ENCODE peak calls at places on chromosomes 11 and 22, in ten cellular contexts. C is ascending aorta; G is naive thymus-derived CD4-positive, alpha-beta T cell; V is keratinocyte; W is cardiac muscle cell; S is stomach; A is aorta; X is effector memory CD4-positive, alpha-beta T cell; J is ovary; P is fibroblast of lung. R is an unnamed sample.

GRCh38 chr22:45818130-45819085 is 146.8 kb downstream of the ATXN10 start:
- DNase-seq in C (no peak), G (no peak), V (no peak), W (peak; percentile 59), S (no peak), A (no peak), X (no peak), J (no peak), P (peak; percentile 36), R (no peak)

GRCh38 chr22:36493690-36494110 is 12.3 kb upstream of the TXN2 start:
- DNase-seq in C (no peak), G (no peak), V (no peak), W (no peak), S (no peak), A (no peak), X (no peak), J (no peak), P (no peak), R (no peak)

GRCh38 chr11:1290052-1291040 is 19.1 kb downstream of the TOLLIP start:
- DNase-seq in C (peak; percentile 51), G (no peak), V (no peak), W (no peak), S (no peak), A (peak; percentile 61), X (no peak), J (peak; percentile 28), P (no peak), R (no peak)

GRCh38 chr11:123757976-123758375 is 3.7 kb upstream of the OR6X1 start:
- DNase-seq in C (no peak), G (no peak), V (no peak), W (no peak), S (no peak), A (no peak), X (no peak), J (no peak), P (no peak), R (no peak)

GRCh38 chr11:59040607-59041006 is 45.5 kb upstream of the GLYATL1B start:
- DNase-seq in C (no peak), G (no peak), V (no peak), W (no peak), S (no peak), A (no peak), X (no peak), J (no peak), P (no peak), R (no peak)

GRCh38 chr11:111977141-111978027 is 40.2 kb downstream of the DIXDC1 start:
- DNase-seq in C (peak; percentile 89), G (no peak), V (no peak), W (peak; percentile 61), S (peak; percentile 68), A (peak; percentile 94), X (no peak), J (peak; percentile 78), P (peak; percentile 57), R (peak; percentile 15)

GRCh38 chr22:43110927-43111623 is 525 bp downstream of the BIK start:
- DNase-seq in C (no peak), G (peak; percentile 61), V (no peak), W (peak; percentile 34), S (peak; percentile 76), A (no peak), X (peak; percentile 30), J (peak; percentile 50), P (no peak), R (peak; percentile 51)

GRCh38 chr11:2265396-2265795 is 5.0 kb downstream of the ASCL2 start:
- DNase-seq in C (peak; percentile 64), G (no peak), V (no peak), W (no peak), S (peak; percentile 27), A (no peak), X (no peak), J (peak; percentile 14), P (no peak), R (peak; percentile 1)

GRCh38 chr11:126186708-126187481 is 24.6 kb downstream of the RPUSD4 start:
- DNase-seq in C (no peak), G (peak; percentile 2), V (no peak), W (no peak), S (no peak), A (peak; percentile 51), X (no peak), J (no peak), P (no peak), R (no peak)

GRCh38 chr11:122556605-122557004 is 98.9 kb upstream of the UBASH3B start:
- DNase-seq in C (no peak), G (no peak), V (no peak), W (peak; percentile 43), S (no peak), A (no peak), X (no peak), J (peak; percentile 71), P (no peak), R (no peak)

GRCh38 chr11:45795379-45795778 is 9.6 kb upstream of the SLC35C1 start:
- DNase-seq in C (peak; percentile 46), G (no peak), V (no peak), W (no peak), S (no peak), A (no peak), X (no peak), J (no peak), P (no peak), R (no peak)

GRCh38 chr11:23555085-23555484 is 694.8 kb upstream of the CCDC179 start:
- DNase-seq in C (no peak), G (no peak), V (no peak), W (no peak), S (no peak), A (no peak), X (no peak), J (no peak), P (peak; percentile 79), R (no peak)

GRCh38 chr11:9956483-9956882 is 292.6 kb downstream of the SWAP70 start:
- DNase-seq in C (no peak), G (no peak), V (no peak), W (no peak), S (no peak), A (no peak), X (no peak), J (no peak), P (no peak), R (no peak)

GRCh38 chr11:69276165-69276564 is 17.8 kb upstream of the MYEOV start:
- DNase-seq in C (no peak), G (no peak), V (no peak), W (no peak), S (no peak), A (no peak), X (no peak), J (no peak), P (no peak), R (no peak)
- H3K27ac ChIP-seq in C (no peak overlapping the region), G (no peak overlapping the region), V (no peak overlapping the region), W (no peak overlapping the region), S (no peak overlapping the region), A (no peak overlapping the region), X (no peak overlapping the region), J (no peak overlapping the region), P (no peak overlapping the region), R (no peak overlapping the region)

GRCh38 chr11:102114032-102114431 is 3.8 kb downstream of the YAP1 start:
- DNase-seq in C (no peak), G (no peak), V (no peak), W (no peak), S (no peak), A (no peak), X (no peak), J (no peak), P (no peak), R (no peak)
- H3K4me3 ChIP-seq in C (peak overlapping the region; percentile 89), G (no peak overlapping the region), V (peak overlapping the region; percentile 11), W (peak overlapping the region; percentile 98), S (peak overlapping the region; percentile 64), A (no peak overlapping the region), X (no peak overlapping the region), J (no peak overlapping the region), P (peak overlapping the region; percentile 95), R (no peak overlapping the region)

DNA sequence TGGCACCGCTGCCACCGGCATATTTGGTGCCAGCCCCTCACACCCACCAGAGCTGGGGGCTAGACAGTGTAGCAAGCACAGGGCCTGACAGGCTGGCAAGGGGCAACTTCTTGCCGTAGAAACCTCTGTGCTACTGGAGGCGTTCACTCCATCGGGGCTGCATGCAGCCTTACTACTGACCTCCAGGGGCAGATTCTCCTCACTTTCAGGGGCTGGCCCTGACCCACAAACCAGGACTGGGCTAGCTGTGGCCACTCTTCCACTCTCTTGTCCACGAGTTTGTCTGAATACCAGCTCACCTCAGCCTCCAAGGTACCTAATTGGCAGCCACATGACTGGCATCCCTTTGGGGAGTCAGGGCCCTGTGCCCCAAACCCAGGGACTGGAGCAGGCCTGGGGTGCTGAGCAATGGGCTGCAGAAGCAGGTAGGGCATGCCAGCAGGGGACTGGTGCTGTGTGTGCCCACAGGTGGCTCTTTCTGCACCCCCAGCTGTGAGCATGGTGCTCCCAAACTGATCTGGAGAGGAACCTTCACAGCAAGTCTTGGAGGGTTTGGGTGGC is 2.1 kb upstream of the LMO1 start:
- DNase-seq in C (no peak), G (no peak), V (no peak), W (peak; percentile 30), S (no peak), A (peak; percentile 58), X (no peak), J (no peak), P (no peak), R (no peak)
- H3K27me3 ChIP-seq in C (peaks cover 10% of the 10 kb centered on the region), G (peaks cover 19% of the 10 kb centered on the region), V (peaks cover 73% of the 10 kb centered on the region), W (peaks cover 87% of the 10 kb centered on the region), S (peaks cover 100% of the 10 kb centered on the region), A (no peaks in the 10 kb centered on the region), X (peaks cover 29% of the 10 kb centered on the region), J (no peaks in the 10 kb centered on the region), P (peaks cover 49% of the 10 kb centered on the region), R (peaks cover 29% of the 10 kb centered on the region)

GRCh38 chr11:100817620-100818019 is 130.5 kb downstream of the ARHGAP42 start:
- DNase-seq in C (no peak), G (no peak), V (no peak), W (no peak), S (no peak), A (no peak), X (no peak), J (no peak), P (no peak), R (no peak)

GRCh38 chr11:100824041-100824440 is 137.0 kb downstream of the ARHGAP42 start:
- DNase-seq in C (no peak), G (no peak), V (no peak), W (peak; percentile 23), S (no peak), A (no peak), X (no peak), J (no peak), P (no peak), R (no peak)

GRCh38 chr11:100823360-100823759 is 136.3 kb downstream of the ARHGAP42 start:
- DNase-seq in C (no peak), G (no peak), V (no peak), W (no peak), S (no peak), A (no peak), X (no peak), J (no peak), P (no peak), R (no peak)

GRCh38 chr11:100816823-100817222 is 129.7 kb downstream of the ARHGAP42 start:
- DNase-seq in C (no peak), G (no peak), V (no peak), W (peak; percentile 13), S (no peak), A (no peak), X (no peak), J (no peak), P (peak; percentile 36), R (no peak)

DNA sequence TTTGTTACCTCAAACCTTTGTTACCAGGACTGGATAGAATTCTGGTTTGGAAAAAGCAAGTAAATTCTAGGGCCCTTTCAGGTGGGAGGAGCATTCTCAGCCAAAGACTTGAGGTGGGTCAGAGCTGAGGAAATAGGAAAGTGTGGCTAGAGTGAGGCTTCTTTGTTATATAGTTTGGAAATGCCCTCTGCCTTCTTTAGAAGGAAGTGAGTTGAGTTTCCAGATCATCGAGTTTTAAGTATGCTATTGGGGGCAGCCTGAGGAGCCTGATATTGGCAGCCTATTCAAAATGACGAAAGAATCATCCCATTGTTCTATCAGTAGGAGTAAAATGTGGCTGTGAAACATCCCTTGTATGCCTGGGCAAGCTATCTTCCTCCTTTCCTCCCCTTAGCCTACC is 134.1 kb downstream of the ARHGAP42 start:
- DNase-seq in C (no peak), G (no peak), V (no peak), W (no peak), S (no peak), A (no peak), X (no peak), J (no peak), P (no peak), R (no peak)
- H3K27ac ChIP-seq in C (no peak overlapping the region), G (no peak overlapping the region), V (no peak overlapping the region), W (no peak overlapping the region), S (no peak overlapping the region), A (no peak overlapping the region), X (no peak overlapping the region), J (no peak overlapping the region), P (no peak overlapping the region), R (no peak overlapping the region)